ENCODE peak calls at places on chromosomes 5 and 9, in eight cellular contexts. L, A, C, B, U, S, E and Q are unnamed samples.
A peak's percentile ranks its signal among the peaks of the same experiment; 100 is the strongest.

GRCh38 chr9:36922548-36922947 is 111.5 kb downstream of the PAX5 start:
- DNase-seq in L (no peak), A (no peak), C (no peak), B (no peak), U (no peak), S (no peak), E (no peak), Q (no peak)

GRCh38 chr9:128937310-128938165 is 9.9 kb downstream of the DOLK start:
- DNase-seq in L (no peak), A (no peak), C (no peak), B (no peak), U (peak; percentile 5), S (no peak), E (no peak), Q (no peak)

GRCh38 chr9:120663380-120663779 is 50.9 kb downstream of the MEGF9 start:
- DNase-seq in L (no peak), A (no peak), C (no peak), B (no peak), U (no peak), S (no peak), E (no peak), Q (no peak)

GRCh38 chr5:62268239-62268638 is 37.8 kb upstream of the KIF2A start:
- DNase-seq in L (peak; percentile 58), A (peak; percentile 46), C (no peak), B (no peak), U (no peak), S (no peak), E (peak; percentile 86), Q (peak; percentile 35)

GRCh38 chr5:18380729-18381362 is 746.6 kb downstream of the TAF11L14 start:
- DNase-seq in L (no peak), A (no peak), C (no peak), B (no peak), U (no peak), S (no peak), E (no peak), Q (no peak)

GRCh38 chr9:128485414-128485855 is 19.1 kb upstream of the GLE1 start:
- DNase-seq in L (no peak), A (no peak), C (no peak), B (no peak), U (no peak), S (no peak), E (no peak), Q (no peak)

GRCh38 chr5:455806-456205 is 12.8 kb downstream of the EXOC3 start:
- DNase-seq in L (no peak), A (no peak), C (no peak), B (no peak), U (no peak), S (no peak), E (no peak), Q (no peak)

GRCh38 chr9:26245072-26245471 is 566.8 kb upstream of the TUSC1 start:
- DNase-seq in L (no peak), A (no peak), C (peak; percentile 31), B (no peak), U (no peak), S (peak; percentile 20), E (no peak), Q (no peak)

GRCh38 chr5:154355141-154355611 is 90.6 kb upstream of the SAP30L start:
- DNase-seq in L (no peak), A (no peak), C (no peak), B (no peak), U (no peak), S (no peak), E (no peak), Q (no peak)

GRCh38 chr5:19917588-19917987 is 70.4 kb downstream of the CDH18 start:
- DNase-seq in L (no peak), A (no peak), C (no peak), B (no peak), U (no peak), S (no peak), E (no peak), Q (no peak)

GRCh38 chr5:176543428-176544182 is 5.5 kb upstream of the CDHR2 start:
- DNase-seq in L (peak; percentile 72), A (peak; percentile 23), C (no peak), B (no peak), U (peak; percentile 80), S (no peak), E (peak; percentile 89), Q (no peak)

GRCh38 chr5:153799466-153799865 is 239.2 kb downstream of the FAM114A2 start:
- DNase-seq in L (no peak), A (no peak), C (no peak), B (no peak), U (no peak), S (no peak), E (no peak), Q (no peak)

GRCh38 chr5:1239514-1240251 is 14.5 kb downstream of the SLC6A18 start:
- DNase-seq in L (no peak), A (no peak), C (no peak), B (no peak), U (no peak), S (no peak), E (no peak), Q (no peak)

GRCh38 chr5:172486451-172486850 is 32.1 kb upstream of the SH3PXD2B start:
- DNase-seq in L (no peak), A (no peak), C (no peak), B (no peak), U (no peak), S (no peak), E (no peak), Q (no peak)

GRCh38 chr9:133113928-133114351 is 7.1 kb downstream of the RALGDS start:
- DNase-seq in L (no peak), A (no peak), C (no peak), B (no peak), U (no peak), S (peak; percentile 5), E (no peak), Q (no peak)